ENCODE peak calls at places on chromosomes 11 and 22, in seven cellular contexts. One of them, this sample, is unnamed.

GRCh38 chr11:63869171-63869591 is 30.3 kb downstream of the MARK2 start:
- DNase-seq in HCT116: no peak
- DNase-seq in OCI-LY7: no peak
- DNase-seq in SK-N-SH: no peak
- DNase-seq in hepatocyte: no peak
- DNase-seq in GM23338: no peak
- DNase-seq in neural progenitor cell: no peak
- DNase-seq in this sample: no peak

GRCh38 chr11:118910309-118911112 is 15.2 kb downstream of the BCL9L start:
- DNase-seq in HCT116: no peak
- DNase-seq in OCI-LY7: no peak
- DNase-seq in SK-N-SH: no peak
- DNase-seq in hepatocyte: peak
- DNase-seq in GM23338: peak
- DNase-seq in neural progenitor cell: peak
- DNase-seq in this sample: peak

GRCh38 chr11:9760180-9760550 is 96.3 kb downstream of the SWAP70 start:
- DNase-seq in HCT116: no peak
- DNase-seq in OCI-LY7: no peak
- DNase-seq in SK-N-SH: no peak
- DNase-seq in hepatocyte: peak
- DNase-seq in GM23338: no peak
- DNase-seq in neural progenitor cell: no peak
- DNase-seq in this sample: peak

GRCh38 chr11:118607401-118608267 is at the start of gene PHLDB1:
- DNase-seq in HCT116: no peak
- DNase-seq in OCI-LY7: peak
- DNase-seq in SK-N-SH: peak
- DNase-seq in hepatocyte: peak
- DNase-seq in GM23338: peak
- DNase-seq in neural progenitor cell: peak
- DNase-seq in this sample: peak

GRCh38 chr11:57436031-57436430 is 9.1 kb upstream of the SLC43A3 start:
- DNase-seq in HCT116: no peak
- DNase-seq in OCI-LY7: no peak
- DNase-seq in SK-N-SH: no peak
- DNase-seq in hepatocyte: no peak
- DNase-seq in GM23338: no peak
- DNase-seq in neural progenitor cell: no peak
- DNase-seq in this sample: no peak

GRCh38 chr22:24819487-24819886 is 13.5 kb downstream of the SGSM1 start:
- DNase-seq in HCT116: no peak
- DNase-seq in OCI-LY7: no peak
- DNase-seq in SK-N-SH: no peak
- DNase-seq in hepatocyte: no peak
- DNase-seq in GM23338: no peak
- DNase-seq in neural progenitor cell: no peak
- DNase-seq in this sample: no peak

GRCh38 chr11:11442791-11443190 is 89.7 kb upstream of the CSNK2A3 start:
- DNase-seq in HCT116: no peak
- DNase-seq in OCI-LY7: no peak
- DNase-seq in SK-N-SH: no peak
- DNase-seq in hepatocyte: peak
- DNase-seq in GM23338: no peak
- DNase-seq in neural progenitor cell: no peak
- DNase-seq in this sample: no peak

GRCh38 chr11:12680246-12680939 is 6.2 kb downstream of the TEAD1 start:
- DNase-seq in HCT116: no peak
- DNase-seq in OCI-LY7: no peak
- DNase-seq in SK-N-SH: peak
- DNase-seq in hepatocyte: peak
- DNase-seq in GM23338: peak
- DNase-seq in neural progenitor cell: peak
- DNase-seq in this sample: peak

GRCh38 chr11:28981331-28981865 is 873.2 kb downstream of the METTL15 start:
- DNase-seq in HCT116: no peak
- DNase-seq in OCI-LY7: no peak
- DNase-seq in SK-N-SH: no peak
- DNase-seq in hepatocyte: no peak
- DNase-seq in GM23338: no peak
- DNase-seq in neural progenitor cell: no peak
- DNase-seq in this sample: no peak

GRCh38 chr11:20488352-20488751 is 100.8 kb downstream of the PRMT3 start:
- DNase-seq in HCT116: no peak
- DNase-seq in OCI-LY7: no peak
- DNase-seq in SK-N-SH: peak
- DNase-seq in hepatocyte: no peak
- DNase-seq in GM23338: no peak
- DNase-seq in neural progenitor cell: no peak
- DNase-seq in this sample: no peak

GRCh38 chr11:63573881-63574855 is 11.0 kb upstream of the PLAAT2 start:
- DNase-seq in HCT116: no peak
- DNase-seq in OCI-LY7: peak
- DNase-seq in SK-N-SH: no peak
- DNase-seq in hepatocyte: peak
- DNase-seq in GM23338: no peak
- DNase-seq in neural progenitor cell: no peak
- DNase-seq in this sample: peak

GRCh38 chr22:23576681-23577080 is 3.4 kb downstream of the IGLL1 start:
- DNase-seq in HCT116: no peak
- DNase-seq in OCI-LY7: no peak
- DNase-seq in SK-N-SH: no peak
- DNase-seq in hepatocyte: no peak
- DNase-seq in GM23338: no peak
- DNase-seq in neural progenitor cell: no peak
- DNase-seq in this sample: no peak

GRCh38 chr11:10927533-10927932 is 69.7 kb upstream of the ZBED5 start:
- DNase-seq in HCT116: no peak
- DNase-seq in OCI-LY7: no peak
- DNase-seq in SK-N-SH: no peak
- DNase-seq in hepatocyte: peak
- DNase-seq in GM23338: no peak
- DNase-seq in neural progenitor cell: no peak
- DNase-seq in this sample: peak

GRCh38 chr11:62709262-62710000 is 2.0 kb downstream of the GNG3 start:
- DNase-seq in HCT116: no peak
- DNase-seq in OCI-LY7: peak
- DNase-seq in SK-N-SH: peak
- DNase-seq in hepatocyte: peak
- DNase-seq in GM23338: peak
- DNase-seq in neural progenitor cell: peak
- DNase-seq in this sample: peak

GRCh38 chr11:7664867-7665266 is 8.4 kb downstream of the CYB5R2 start:
- DNase-seq in HCT116: no peak
- DNase-seq in OCI-LY7: no peak
- DNase-seq in SK-N-SH: no peak
- DNase-seq in hepatocyte: no peak
- DNase-seq in GM23338: no peak
- DNase-seq in neural progenitor cell: no peak
- DNase-seq in this sample: no peak

GRCh38 chr11:26793517-26793916 is 71.7 kb upstream of the SLC5A12 start:
- DNase-seq in HCT116: no peak
- DNase-seq in OCI-LY7: no peak
- DNase-seq in SK-N-SH: no peak
- DNase-seq in hepatocyte: no peak
- DNase-seq in GM23338: no peak
- DNase-seq in neural progenitor cell: no peak
- DNase-seq in this sample: no peak

GRCh38 chr11:66047541-66048365 is 1.2 kb downstream of the GAL3ST3 start:
- DNase-seq in HCT116: no peak
- DNase-seq in OCI-LY7: no peak
- DNase-seq in SK-N-SH: no peak
- DNase-seq in hepatocyte: no peak
- DNase-seq in GM23338: no peak
- DNase-seq in neural progenitor cell: no peak
- DNase-seq in this sample: no peak

GRCh38 chr11:61161190-61162091 is at the start of gene VPS37C:
- DNase-seq in HCT116: peak
- DNase-seq in OCI-LY7: peak
- DNase-seq in SK-N-SH: peak
- DNase-seq in hepatocyte: peak
- DNase-seq in GM23338: peak
- DNase-seq in neural progenitor cell: peak
- DNase-seq in this sample: peak

GRCh38 chr22:38513063-38513462 is 7.0 kb upstream of the DDX17 start:
- DNase-seq in HCT116: no peak
- DNase-seq in OCI-LY7: peak
- DNase-seq in SK-N-SH: peak
- DNase-seq in hepatocyte: peak
- DNase-seq in GM23338: peak
- DNase-seq in neural progenitor cell: peak
- DNase-seq in this sample: no peak
- TF ChIP-seq EZH2phosphoT487 in HCT116: no peak
- TF ChIP-seq EZH2phosphoT487 in OCI-LY7: no peak
- TF ChIP-seq EZH2phosphoT487 in SK-N-SH: no peak
- TF ChIP-seq EZH2phosphoT487 in hepatocyte: no peak
- TF ChIP-seq EZH2phosphoT487 in GM23338: no peak
- TF ChIP-seq EZH2phosphoT487 in neural progenitor cell: no peak
- TF ChIP-seq EZH2phosphoT487 in this sample: no peak

GRCh38 chr11:35151241-35151640 is 12.3 kb downstream of the CD44 start:
- DNase-seq in HCT116: no peak
- DNase-seq in OCI-LY7: no peak
- DNase-seq in SK-N-SH: no peak
- DNase-seq in hepatocyte: no peak
- DNase-seq in GM23338: no peak
- DNase-seq in neural progenitor cell: no peak
- DNase-seq in this sample: peak
- H3K27ac ChIP-seq in HCT116: peak
- H3K27ac ChIP-seq in OCI-LY7: no peak
- H3K27ac ChIP-seq in SK-N-SH: no peak
- H3K27ac ChIP-seq in hepatocyte: no peak
- H3K27ac ChIP-seq in GM23338: peak
- H3K27ac ChIP-seq in neural progenitor cell: no peak
- H3K27ac ChIP-seq in this sample: peak

DNA sequence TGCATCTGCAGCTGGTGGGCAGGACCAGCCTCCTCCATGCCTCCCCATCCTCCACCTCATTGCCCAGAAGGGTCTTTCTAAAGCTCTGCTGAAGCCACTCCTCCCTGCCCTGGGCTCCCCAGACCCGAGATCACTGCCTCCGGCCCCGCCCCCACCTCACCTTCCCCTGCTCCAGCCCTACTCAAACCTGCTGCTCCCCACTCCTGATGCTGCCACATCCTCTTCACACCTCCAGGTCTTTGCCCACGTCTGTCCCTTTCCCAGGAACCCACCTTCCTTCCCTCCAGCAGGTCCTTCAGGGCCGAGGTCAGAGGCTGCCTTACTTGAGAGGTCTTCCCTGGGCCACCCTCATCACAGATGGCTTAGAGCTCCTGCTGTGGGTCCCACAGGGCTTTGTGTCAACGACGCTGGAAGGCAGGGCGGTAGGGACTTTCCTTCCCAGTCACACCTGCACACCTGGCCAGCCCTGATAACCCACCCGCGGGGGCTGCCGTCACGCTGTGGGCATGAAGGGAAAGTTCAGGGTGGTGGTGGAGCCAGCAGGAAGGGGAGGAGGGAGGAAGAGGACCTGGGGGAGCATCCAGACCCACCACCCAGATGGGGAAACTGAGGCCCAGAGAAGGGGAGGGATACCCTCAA is 11.9 kb downstream of the WNT7B start:
- DNase-seq in HCT116: no peak
- DNase-seq in OCI-LY7: no peak
- DNase-seq in SK-N-SH: no peak
- DNase-seq in hepatocyte: no peak
- DNase-seq in GM23338: no peak
- DNase-seq in neural progenitor cell: no peak
- DNase-seq in this sample: no peak
- H3K4me3 ChIP-seq in HCT116: no peak
- H3K4me3 ChIP-seq in OCI-LY7: no peak
- H3K4me3 ChIP-seq in SK-N-SH: no peak
- H3K4me3 ChIP-seq in hepatocyte: no peak
- H3K4me3 ChIP-seq in GM23338: no peak
- H3K4me3 ChIP-seq in neural progenitor cell: no peak
- H3K4me3 ChIP-seq in this sample: no peak

DNA sequence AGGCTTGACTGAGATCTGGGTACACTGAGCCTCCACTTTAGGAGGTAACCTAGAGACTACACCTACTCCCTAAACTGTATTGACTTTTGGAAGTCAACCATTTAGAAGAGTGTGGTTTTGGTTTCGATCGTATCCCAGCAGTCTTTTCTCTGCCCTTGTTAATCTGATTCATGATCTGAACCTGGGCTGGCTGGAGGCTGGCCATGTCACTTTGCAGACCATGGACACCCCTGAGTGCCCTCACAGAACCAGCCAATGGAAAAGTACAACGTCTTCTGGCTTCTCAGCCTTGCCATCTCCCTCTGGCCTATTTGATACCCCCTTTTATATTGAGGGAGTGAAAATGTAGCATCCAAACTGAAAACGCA is 10.8 kb downstream of the EHF start:
- DNase-seq in HCT116: no peak
- DNase-seq in OCI-LY7: no peak
- DNase-seq in SK-N-SH: no peak
- DNase-seq in hepatocyte: no peak
- DNase-seq in GM23338: no peak
- DNase-seq in neural progenitor cell: no peak
- DNase-seq in this sample: no peak
- TF ChIP-seq EZH2phosphoT487 in HCT116: no peak
- TF ChIP-seq EZH2phosphoT487 in OCI-LY7: no peak
- TF ChIP-seq EZH2phosphoT487 in SK-N-SH: no peak
- TF ChIP-seq EZH2phosphoT487 in hepatocyte: no peak
- TF ChIP-seq EZH2phosphoT487 in GM23338: no peak
- TF ChIP-seq EZH2phosphoT487 in neural progenitor cell: no peak
- TF ChIP-seq EZH2phosphoT487 in this sample: no peak

GRCh38 chr11:653837-654236 is 16.8 kb downstream of the DRD4 start:
- DNase-seq in HCT116: no peak
- DNase-seq in OCI-LY7: no peak
- DNase-seq in SK-N-SH: no peak
- DNase-seq in hepatocyte: no peak
- DNase-seq in GM23338: no peak
- DNase-seq in neural progenitor cell: no peak
- DNase-seq in this sample: no peak
- H3K27ac ChIP-seq in HCT116: no peak
- H3K27ac ChIP-seq in OCI-LY7: no peak
- H3K27ac ChIP-seq in SK-N-SH: no peak
- H3K27ac ChIP-seq in hepatocyte: no peak
- H3K27ac ChIP-seq in GM23338: no peak
- H3K27ac ChIP-seq in neural progenitor cell: no peak
- H3K27ac ChIP-seq in this sample: no peak

GRCh38 chr11:102120006-102120405 is 9.8 kb downstream of the YAP1 start:
- DNase-seq in HCT116: no peak
- DNase-seq in OCI-LY7: no peak
- DNase-seq in SK-N-SH: no peak
- DNase-seq in hepatocyte: peak
- DNase-seq in GM23338: peak
- DNase-seq in neural progenitor cell: peak
- DNase-seq in this sample: peak
- H3K4me3 ChIP-seq in HCT116: peak
- H3K4me3 ChIP-seq in OCI-LY7: no peak
- H3K4me3 ChIP-seq in SK-N-SH: peak
- H3K4me3 ChIP-seq in hepatocyte: no peak
- H3K4me3 ChIP-seq in GM23338: no peak
- H3K4me3 ChIP-seq in neural progenitor cell: peak
- H3K4me3 ChIP-seq in this sample: peak

DNA sequence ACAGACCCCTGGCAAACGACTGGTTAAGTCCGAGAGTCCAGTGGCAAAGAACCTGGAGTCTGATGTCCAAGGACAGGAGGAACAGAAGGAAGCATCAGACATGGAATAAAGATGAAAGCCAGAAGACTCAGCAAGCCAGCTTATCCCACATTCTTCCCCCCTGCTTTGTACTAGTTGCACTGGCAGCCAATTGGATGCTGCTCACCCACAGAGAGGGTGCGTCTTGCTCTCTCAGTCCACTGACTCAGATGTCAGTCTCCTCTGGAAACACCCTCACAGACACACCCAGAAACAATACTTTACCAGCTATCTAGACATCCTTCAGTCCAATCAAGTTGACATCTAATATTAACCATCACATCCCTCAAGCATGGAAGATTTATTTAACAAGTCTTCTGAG is 1265.8 kb upstream of the CNTN5 start:
- DNase-seq in HCT116: no peak
- DNase-seq in OCI-LY7: no peak
- DNase-seq in SK-N-SH: no peak
- DNase-seq in hepatocyte: no peak
- DNase-seq in GM23338: no peak
- DNase-seq in neural progenitor cell: peak
- DNase-seq in this sample: no peak
- TF ChIP-seq EZH2phosphoT487 in HCT116: no peak
- TF ChIP-seq EZH2phosphoT487 in OCI-LY7: no peak
- TF ChIP-seq EZH2phosphoT487 in SK-N-SH: no peak
- TF ChIP-seq EZH2phosphoT487 in hepatocyte: no peak
- TF ChIP-seq EZH2phosphoT487 in GM23338: no peak
- TF ChIP-seq EZH2phosphoT487 in neural progenitor cell: no peak
- TF ChIP-seq EZH2phosphoT487 in this sample: no peak

This sample was measured in GM23248.